ENCODE peak calls at places on chromosome 12, in five cellular contexts. P, W, Y, Q and G are unnamed samples.
A peak's percentile ranks its signal among the peaks of the same experiment; 100 is the strongest.

GRCh38 chr12:6367065-6367968 is 8.0 kb downstream of the SCNN1A start:
- DNase-seq in P (no peak), W (no peak), Y (no peak), Q (peak; percentile 40), G (no peak)

GRCh38 chr12:55743131-55743921 is 404 bp downstream of the GDF11 start:
- DNase-seq in P (peak; percentile 76), W (peak; percentile 73), Y (peak; percentile 58), Q (peak; percentile 75), G (peak; percentile 65)

GRCh38 chr12:11758087-11758837 is 108.8 kb downstream of the ETV6 start:
- DNase-seq in P (peak; percentile 55), W (no peak), Y (no peak), Q (no peak), G (no peak)

GRCh38 chr12:67222302-67222701 is 46.9 kb upstream of the CAND1 start:
- DNase-seq in P (peak; percentile 22), W (no peak), Y (no peak), Q (peak; percentile 24), G (peak; percentile 61)

GRCh38 chr12:122036153-122036552 is 14.5 kb downstream of the BCL7A start:
- DNase-seq in P (no peak), W (no peak), Y (no peak), Q (no peak), G (no peak)

GRCh38 chr12:103839103-103839502 is 1.9 kb downstream of the NT5DC3 start:
- DNase-seq in P (no peak), W (no peak), Y (no peak), Q (no peak), G (no peak)

GRCh38 chr12:45587042-45587441 is 142.5 kb upstream of the ARID2 start:
- DNase-seq in P (no peak), W (no peak), Y (no peak), Q (peak; percentile 8), G (no peak)

GRCh38 chr12:16021666-16022065 is 110.5 kb downstream of the DERA start:
- DNase-seq in P (no peak), W (no peak), Y (no peak), Q (no peak), G (no peak)

GRCh38 chr12:115873416-115874082 is 403.9 kb downstream of the MED13L start:
- DNase-seq in P (no peak), W (no peak), Y (no peak), Q (no peak), G (no peak)

GRCh38 chr12:33551006-33551405 is 111.4 kb upstream of the SYT10 start:
- DNase-seq in P (no peak), W (no peak), Y (no peak), Q (no peak), G (no peak)

GRCh38 chr12:94263011-94263786 is 114.8 kb downstream of the PLXNC1 start:
- DNase-seq in P (no peak), W (peak; percentile 29), Y (peak; percentile 39), Q (no peak), G (no peak)

GRCh38 chr12:109735051-109735521 is 21.5 kb downstream of the FAM222A start:
- DNase-seq in P (no peak), W (no peak), Y (no peak), Q (no peak), G (no peak)

GRCh38 chr12:68622250-68622649 is 11.6 kb downstream of the RAP1B start:
- DNase-seq in P (no peak), W (no peak), Y (no peak), Q (no peak), G (no peak)

GRCh38 chr12:110641512-110641911 is 27.6 kb downstream of the TCTN1 start:
- DNase-seq in P (peak; percentile 60), W (no peak), Y (no peak), Q (no peak), G (peak; percentile 51)

GRCh38 chr12:123401753-123402683 is 18.1 kb downstream of the KMT5A start:
- DNase-seq in P (no peak), W (no peak), Y (no peak), Q (no peak), G (no peak)